ENCODE peak calls at places on chromosomes 7 and 10, in five cellular contexts. C, D, N, H and Z are unnamed samples.

GRCh38 chr10:3422282-3422681 is 249.7 kb upstream of the PITRM1 start:
- DNase-seq in C (no peak), D (no peak), N (no peak), H (no peak), Z (no peak)

GRCh38 chr10:24255115-24255895 is 46.4 kb downstream of the KIAA1217 start:
- DNase-seq in C (no peak), D (no peak), N (no peak), H (no peak), Z (no peak)

GRCh38 chr10:111080224-111080623 is 3.4 kb downstream of the ADRA2A start:
- DNase-seq in C (no peak), D (peak; percentile 21), N (no peak), H (no peak), Z (no peak)

GRCh38 chr10:92847185-92847864 is 995 bp upstream of the EXOC6 start:
- DNase-seq in C (no peak), D (no peak), N (no peak), H (no peak), Z (no peak)

GRCh38 chr10:103888113-103888841 is 29.7 kb downstream of the STN1 start:
- DNase-seq in C (peak; percentile 91), D (peak; percentile 84), N (peak; percentile 53), H (peak; percentile 75), Z (no peak)

GRCh38 chr7:2099036-2099957 is 133.4 kb downstream of the MAD1L1 start:
- DNase-seq in C (no peak), D (no peak), N (no peak), H (peak; percentile 27), Z (no peak)

GRCh38 chr7:124566576-124566975 is 199.0 kb downstream of the GPR37 start:
- DNase-seq in C (no peak), D (no peak), N (no peak), H (no peak), Z (no peak)

GRCh38 chr7:106283831-106284515 is 810 bp downstream of the NAMPT start:
- DNase-seq in C (peak; percentile 74), D (peak; percentile 60), N (no peak), H (peak; percentile 68), Z (no peak)

GRCh38 chr7:137956591-137956990 is 45.3 kb downstream of the CREB3L2 start:
- DNase-seq in C (no peak), D (no peak), N (no peak), H (no peak), Z (no peak)

GRCh38 chr10:79454259-79454658 is 8.8 kb upstream of the ZCCHC24 start:
- DNase-seq in C (no peak), D (peak; percentile 75), N (no peak), H (no peak), Z (no peak)

GRCh38 chr10:129870926-129871660 is 93.0 kb downstream of the EBF3 start:
- DNase-seq in C (peak; percentile 56), D (no peak), N (no peak), H (no peak), Z (no peak)

GRCh38 chr7:1354661-1355567 is 104.4 kb downstream of the MICALL2 start:
- DNase-seq in C (peak; percentile 29), D (no peak), N (no peak), H (no peak), Z (no peak)

GRCh38 chr7:155844019-155844453 is 31.8 kb upstream of the SHH start:
- DNase-seq in C (no peak), D (no peak), N (no peak), H (no peak), Z (peak; percentile 58)

GRCh38 chr7:104862719-104863118 is 151.3 kb upstream of the KMT2E start:
- DNase-seq in C (no peak), D (no peak), N (no peak), H (no peak), Z (no peak)

GRCh38 chr7:2214636-2215035 is 18.1 kb downstream of the MAD1L1 start:
- DNase-seq in C (no peak), D (no peak), N (no peak), H (no peak), Z (no peak)

GRCh38 chr7:74149556-74149955 is 24.6 kb upstream of the EIF4H start:
- DNase-seq in C (no peak), D (no peak), N (no peak), H (no peak), Z (no peak)

GRCh38 chr7:4606776-4607175 is 75.3 kb upstream of the FOXK1 start:
- DNase-seq in C (no peak), D (no peak), N (peak; percentile 1), H (no peak), Z (no peak)

GRCh38 chr10:5284311-5285057 is 80.3 kb upstream of the UCN3 start:
- DNase-seq in C (no peak), D (no peak), N (no peak), H (no peak), Z (no peak)

GRCh38 chr10:112716076-112716475 is 234.0 kb upstream of the TCF7L2 start:
- DNase-seq in C (no peak), D (no peak), N (no peak), H (no peak), Z (no peak)

GRCh38 chr10:33334170-33334838 is at the start of gene NRP1:
- DNase-seq in C (peak; percentile 67), D (peak; percentile 69), N (peak; percentile 29), H (peak; percentile 33), Z (no peak)

GRCh38 chr7:138460176-138460648 is at the start of gene TRIM24:
- DNase-seq in C (peak; percentile 99), D (no peak), N (no peak), H (no peak), Z (no peak)

GRCh38 chr7:157577061-157577460 is 240.3 kb downstream of the DNAJB6 start:
- DNase-seq in C (no peak), D (no peak), N (no peak), H (no peak), Z (no peak)

GRCh38 chr7:112579388-112579787 is 98.6 kb downstream of the LSMEM1 start:
- DNase-seq in C (no peak), D (no peak), N (no peak), H (no peak), Z (no peak)

GRCh38 chr10:10797467-10797866 is 220.2 kb upstream of the CELF2 start:
- DNase-seq in C (no peak), D (peak; percentile 64), N (no peak), H (peak; percentile 54), Z (no peak)

GRCh38 chr10:88693392-88694020 is 12.5 kb upstream of the LIPK start:
- DNase-seq in C (no peak), D (no peak), N (no peak), H (no peak), Z (no peak)

GRCh38 chr10:69804775-69805174 is 3.1 kb downstream of the COL13A1 start:
- DNase-seq in C (no peak), D (no peak), N (no peak), H (no peak), Z (no peak)

GRCh38 chr10:63588436-63589180 is 67.4 kb downstream of the REEP3 start:
- DNase-seq in C (no peak), D (no peak), N (no peak), H (no peak), Z (no peak)

GRCh38 chr7:157233677-157234076 is 95.0 kb downstream of the UBE3C start:
- DNase-seq in C (no peak), D (no peak), N (no peak), H (no peak), Z (no peak)

GRCh38 chr7:33836797-33837355 is 68.5 kb upstream of the BMPER start:
- DNase-seq in C (no peak), D (no peak), N (no peak), H (no peak), Z (no peak)

GRCh38 chr10:33722067-33722466 is 387.6 kb upstream of the NRP1 start:
- DNase-seq in C (no peak), D (no peak), N (no peak), H (no peak), Z (no peak)

GRCh38 chr7:50656141-50656895 is 91.1 kb upstream of the DDC start:
- DNase-seq in C (peak; percentile 93), D (peak; percentile 58), N (no peak), H (no peak), Z (no peak)

GRCh38 chr7:50657341-50657873 is 92.2 kb upstream of the DDC start:
- DNase-seq in C (peak; percentile 92), D (peak; percentile 93), N (no peak), H (peak; percentile 42), Z (no peak)

GRCh38 chr7:50658696-50659095 is 93.5 kb upstream of the DDC start:
- DNase-seq in C (peak; percentile 83), D (peak; percentile 48), N (no peak), H (no peak), Z (no peak)

GRCh38 chr7:50659329-50659965 is 94.2 kb upstream of the DDC start:
- DNase-seq in C (no peak), D (peak; percentile 55), N (no peak), H (no peak), Z (no peak)

GRCh38 chr7:50657912-50658311 is 92.7 kb upstream of the DDC start:
- DNase-seq in C (no peak), D (peak; percentile 59), N (no peak), H (no peak), Z (no peak)
- TF ChIP-seq CTCF in C (no peak), D (peak; percentile 0), N (no peak), H (no peak), Z (no peak)

GRCh38 chr7:158880973-158881372 is 24.6 kb downstream of the DYNC2I1 start:
- DNase-seq in C (no peak), D (no peak), N (no peak), H (no peak), Z (no peak)

GRCh38 chr7:158887594-158887993 is 31.2 kb downstream of the DYNC2I1 start:
- DNase-seq in C (no peak), D (no peak), N (no peak), H (no peak), Z (no peak)

GRCh38 chr7:158881731-158882130 is 25.4 kb downstream of the DYNC2I1 start:
- DNase-seq in C (no peak), D (no peak), N (no peak), H (no peak), Z (no peak)

DNA sequence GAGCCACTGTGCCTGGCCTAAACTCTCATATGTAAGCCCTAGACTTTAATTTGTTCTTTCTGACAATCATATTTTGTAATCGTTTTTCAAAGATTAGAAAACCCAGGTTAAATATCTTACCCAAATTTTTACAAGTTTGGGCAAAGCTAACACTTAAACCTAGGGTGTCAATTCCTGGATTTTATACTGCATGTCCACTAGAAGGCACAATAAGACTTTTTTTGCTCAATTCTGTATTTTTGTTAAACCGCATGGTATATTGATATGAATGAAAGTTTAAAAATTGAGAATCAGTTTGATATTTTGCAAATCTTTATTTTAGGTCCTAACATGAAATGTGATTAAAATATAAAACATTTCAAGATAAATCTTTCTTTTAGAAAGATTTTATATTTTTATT is 29.3 kb downstream of the DYNC2I1 start:
- DNase-seq in C (no peak), D (no peak), N (no peak), H (no peak), Z (no peak)
- TF ChIP-seq CTCF in C (peak; percentile 31), D (peak; percentile 47), N (no peak), H (peak; percentile 17), Z (peak; percentile 52)

GRCh38 chr7:47683485-47683898 is 101.6 kb upstream of the TNS3 start:
- DNase-seq in C (no peak), D (no peak), N (no peak), H (no peak), Z (no peak)
- TF ChIP-seq CTCF in C (no peak), D (no peak), N (no peak), H (no peak), Z (no peak)

DNA sequence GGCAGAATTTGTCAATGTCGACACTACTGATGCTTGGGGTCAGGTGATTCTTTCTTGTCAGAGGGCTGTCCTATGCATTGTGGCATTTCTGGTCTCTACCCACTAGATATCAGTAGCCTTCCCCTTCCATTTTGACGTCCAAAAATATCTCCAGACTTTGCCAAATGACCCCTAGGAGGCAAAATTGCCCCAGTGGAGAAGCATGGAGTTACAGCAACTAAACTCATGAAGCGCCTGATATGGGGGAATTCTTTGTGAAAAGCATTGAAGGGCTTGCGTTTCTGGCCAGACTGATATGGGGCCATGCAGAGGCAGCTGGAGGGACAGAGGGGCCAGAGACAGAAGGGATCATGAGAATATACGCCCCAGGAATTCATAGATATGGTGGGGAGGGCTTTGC is 43.6 kb downstream of the ADRB1 start:
- DNase-seq in C (no peak), D (no peak), N (no peak), H (no peak), Z (no peak)
- TF ChIP-seq CTCF in C (no peak), D (no peak), N (no peak), H (no peak), Z (peak; percentile 16)